ENCODE peak calls at places on chromosomes 13 and 19, in six cellular contexts. F is hepatocyte, K is Karpas-422, D is OCI-LY7, X is MM.1S, N is GM23248. G is an unnamed sample.

GRCh38 chr13:28564030-28564429 is 69.1 kb upstream of the FLT1 start:
- DNase-seq in F (no peak), D (no peak), X (no peak), N (no peak), K (no peak), G (peak; percentile 83)

GRCh38 chr19:16121967-16122366 is 10.3 kb downstream of the RAB8A start:
- DNase-seq in F (no peak), N (no peak), K (no peak), D (no peak), X (no peak), G (no peak)

GRCh38 chr13:74761794-74762193 is 627.6 kb upstream of the KLF12 start:
- DNase-seq in X (no peak), K (no peak), D (no peak), N (peak; percentile 38), F (no peak), G (no peak)

GRCh38 chr13:33782631-33783030 is 35.3 kb upstream of the RFC3 start:
- DNase-seq in D (no peak), X (no peak), N (no peak), F (no peak), K (no peak), G (no peak)

GRCh38 chr19:45271709-45272108 is 20.6 kb downstream of the MARK4 start:
- DNase-seq in X (no peak), K (no peak), N (no peak), D (no peak), F (no peak), G (no peak)

GRCh38 chr19:18340237-18340989 is at the start of gene PGPEP1:
- DNase-seq in X (peak; percentile 71), K (peak; percentile 86), D (peak; percentile 81), N (peak; percentile 77), F (peak; percentile 85), G (peak; percentile 67)

GRCh38 chr19:16436780-16437179 is 35.0 kb downstream of the EPS15L1 start:
- DNase-seq in K (no peak), F (no peak), N (no peak), X (no peak), D (no peak), G (no peak)

GRCh38 chr13:20848944-20849343 is 53.6 kb downstream of the XPO4 start:
- DNase-seq in X (no peak), F (no peak), K (no peak), N (no peak), D (no peak), G (no peak)

GRCh38 chr19:17966497-17967257 is at the start of gene KCNN1:
- DNase-seq in N (no peak), X (no peak), K (no peak), D (peak; percentile 26), F (peak; percentile 60), G (no peak)

GRCh38 chr19:5090780-5091575 is 122.1 kb downstream of the KDM4B start:
- DNase-seq in N (peak; percentile 83), F (peak; percentile 87), D (no peak), X (no peak), K (no peak), G (no peak)

GRCh38 chr19:39499082-39499642 is 415 bp downstream of the DLL3 start:
- DNase-seq in K (no peak), D (peak; percentile 19), N (peak; percentile 33), F (peak; percentile 31), X (no peak), G (no peak)
- H2AFZ ChIP-seq in K (no peak overlapping the region), D (peak overlapping the region; percentile 77), N (no peak overlapping the region), F (no peak overlapping the region), X (no peak overlapping the region), G (peak overlapping the region; percentile 98)

DNA sequence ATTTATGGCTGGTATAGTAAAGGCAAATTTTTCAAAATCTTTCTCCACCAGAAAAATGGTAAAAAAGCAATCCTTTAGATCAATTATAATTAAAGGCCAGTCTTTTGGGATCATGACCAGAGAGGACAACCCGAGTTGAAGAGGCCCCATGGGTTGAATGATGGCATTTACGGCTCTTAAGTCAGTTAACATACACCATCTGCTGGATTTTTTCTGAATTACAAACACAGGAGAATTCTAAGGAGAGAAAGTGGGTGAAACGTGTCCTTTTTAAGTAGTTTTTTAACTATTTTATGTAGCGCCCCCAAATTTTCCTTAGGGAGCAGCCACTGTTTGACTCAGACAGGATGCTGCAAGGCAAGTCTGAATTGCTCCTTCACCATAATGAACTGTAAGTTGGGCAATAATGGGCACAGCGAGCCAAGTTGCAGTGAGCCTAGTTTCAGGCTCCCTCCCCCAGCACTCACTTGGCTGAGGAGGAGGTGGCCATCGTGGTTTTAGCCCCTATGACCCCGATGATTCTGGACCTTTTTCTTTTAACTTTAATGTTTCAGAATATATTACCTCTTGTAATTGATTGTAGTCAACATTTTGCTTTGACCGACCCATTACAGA is 13.6 kb upstream of the ZNF611 start:
- DNase-seq in X (no peak), F (peak; percentile 74), K (peak; percentile 91), N (peak; percentile 69), D (peak; percentile 66), G (peak; percentile 67)
- H3K9me2 ChIP-seq in X (no peaks in the 10 kb centered on the region), F (no peaks in the 10 kb centered on the region), K (no peaks in the 10 kb centered on the region), N (no peaks in the 10 kb centered on the region), D (no peaks in the 10 kb centered on the region), G (no peaks in the 10 kb centered on the region)

GRCh38 chr13:40304391-40304790 is 362.1 kb downstream of the FOXO1 start:
- DNase-seq in D (no peak), K (no peak), N (no peak), X (no peak), F (no peak), G (no peak)

GRCh38 chr13:40306817-40307216 is 359.6 kb downstream of the FOXO1 start:
- DNase-seq in X (no peak), F (no peak), K (no peak), N (peak; percentile 12), D (peak; percentile 12), G (no peak)

GRCh38 chr13:40302351-40302750 is 364.1 kb downstream of the FOXO1 start:
- DNase-seq in K (no peak), X (no peak), N (no peak), D (no peak), F (no peak), G (no peak)
- H2AFZ ChIP-seq in K (no peak overlapping the region), X (no peak overlapping the region), N (no peak overlapping the region), D (no peak overlapping the region), F (no peak overlapping the region), G (no peak overlapping the region)

GRCh38 chr13:35879111-35879510 is 252.1 kb downstream of the DCLK1 start:
- DNase-seq in K (no peak), D (no peak), F (no peak), X (peak; percentile 28), N (no peak), G (no peak)
- H3K9me2 ChIP-seq in K (no peaks in the 10 kb centered on the region), D (no peaks in the 10 kb centered on the region), F (no peaks in the 10 kb centered on the region), X (no peaks in the 10 kb centered on the region), N (no peaks in the 10 kb centered on the region), G (no peaks in the 10 kb centered on the region)

DNA sequence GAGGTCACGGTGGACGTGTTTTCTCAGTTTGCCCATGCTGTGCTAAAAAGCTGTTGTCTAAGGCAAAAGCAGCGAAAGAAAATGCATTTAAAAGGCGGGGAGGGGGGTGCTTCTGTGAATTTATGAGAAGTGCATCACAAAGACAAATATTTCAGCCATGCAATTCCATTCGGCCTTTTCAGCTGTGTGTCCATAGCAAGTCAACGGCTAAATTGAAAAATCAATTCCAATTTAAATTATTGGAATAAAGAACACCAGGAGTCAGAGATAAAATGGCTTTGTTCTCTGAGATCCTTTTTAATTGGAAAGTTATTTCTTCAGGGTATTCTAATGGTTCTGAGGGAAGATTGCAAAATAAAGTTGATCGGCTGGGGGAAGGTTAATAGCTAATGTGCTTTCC is 647.3 kb downstream of the DACH1 start:
- DNase-seq in D (no peak), X (no peak), N (no peak), F (no peak), K (no peak), G (no peak)
- H2AFZ ChIP-seq in D (no peak overlapping the region), X (no peak overlapping the region), N (no peak overlapping the region), F (no peak overlapping the region), K (no peak overlapping the region), G (no peak overlapping the region)

GRCh38 chr19:28608292-28608691 is 604.7 kb downstream of the UQCRFS1 start:
- DNase-seq in X (no peak), F (no peak), N (no peak), D (no peak), K (no peak), G (no peak)
- H3K9me2 ChIP-seq in X (no peaks in the 10 kb centered on the region), F (no peaks in the 10 kb centered on the region), N (no peaks in the 10 kb centered on the region), D (no peaks in the 10 kb centered on the region), K (no peaks in the 10 kb centered on the region), G (no peaks in the 10 kb centered on the region)

DNA sequence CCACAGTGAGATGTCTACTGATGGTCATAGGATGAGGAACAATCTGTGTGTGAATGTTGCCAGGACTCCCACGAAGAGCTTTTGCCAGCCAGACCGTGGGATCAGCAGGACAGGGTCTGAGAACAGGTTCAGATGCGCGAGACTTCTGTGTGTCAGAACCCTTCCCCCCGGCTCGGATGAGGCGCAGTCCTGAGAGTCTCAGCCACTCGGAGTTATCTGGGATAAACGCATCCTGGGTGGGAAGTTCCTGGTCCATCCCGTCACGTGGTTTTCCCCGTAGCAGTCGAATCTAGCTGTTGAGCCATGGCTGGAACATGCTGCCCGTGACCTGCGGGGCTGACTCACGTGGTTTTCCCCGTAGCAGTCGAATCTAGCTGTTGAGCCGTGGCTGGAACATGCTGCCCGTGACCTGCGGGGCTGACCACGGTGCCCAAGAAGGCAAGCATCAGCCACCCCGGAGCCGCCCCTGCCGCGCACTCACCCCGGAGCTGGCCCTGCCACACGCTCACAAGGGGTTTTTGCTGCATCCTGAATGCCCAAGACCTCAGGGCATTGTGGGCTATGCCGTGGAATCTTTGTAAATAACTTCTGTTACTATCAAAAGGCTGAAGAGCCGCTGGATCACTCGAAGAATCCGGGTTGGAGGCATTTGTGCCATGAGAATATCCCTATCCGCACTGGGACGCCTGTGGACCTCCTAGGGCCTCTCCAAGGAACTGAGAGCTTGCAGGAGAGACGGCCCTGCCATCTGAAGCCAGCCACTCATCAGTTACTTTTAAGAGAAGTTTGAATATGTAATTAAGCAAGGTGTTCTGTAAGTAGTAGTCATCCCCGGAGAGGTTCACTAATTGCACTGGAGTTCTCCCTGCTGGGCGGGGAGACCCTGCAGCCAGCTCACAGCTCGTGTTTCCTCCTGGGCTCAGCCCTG is 130.7 kb upstream of the MCF2L start:
- DNase-seq in F (no peak), N (no peak), K (no peak), D (no peak), X (no peak), G (no peak)
- H2AFZ ChIP-seq in F (no peak overlapping the region), N (no peak overlapping the region), K (no peak overlapping the region), D (no peak overlapping the region), X (no peak overlapping the region), G (no peak overlapping the region)

GRCh38 chr19:31408460-31409124 is 59.4 kb upstream of the TSHZ3 start:
- DNase-seq in X (no peak), F (peak; percentile 38), K (no peak), N (peak; percentile 90), D (no peak), G (peak; percentile 36)
- H3K9me2 ChIP-seq in X (no peaks in the 10 kb centered on the region), F (no peaks in the 10 kb centered on the region), K (no peaks in the 10 kb centered on the region), N (no peaks in the 10 kb centered on the region), D (no peaks in the 10 kb centered on the region), G (no peaks in the 10 kb centered on the region)